ENCODE peak calls at places on chromosomes 4 and X, in six cellular contexts. D, V, G, A, J and F are unnamed samples.

GRCh38 chr4:44916406-44916805 is 190.1 kb upstream of the GNPDA2 start:
- DNase-seq in D (no peak), V (no peak), G (no peak), A (no peak), J (no peak), F (no peak)

GRCh38 chr4:21775703-21776102 is 172.9 kb downstream of the KCNIP4 start:
- DNase-seq in D (no peak), V (no peak), G (no peak), A (no peak), J (no peak), F (no peak)

GRCh38 chrX:21355831-21356230 is 18.4 kb upstream of the CNKSR2 start:
- DNase-seq in D (no peak), V (no peak), G (no peak), A (no peak), J (no peak), F (no peak)

GRCh38 chrX:5730561-5730960 is 498.1 kb downstream of the NLGN4X start:
- DNase-seq in D (no peak), V (no peak), G (no peak), A (no peak), J (no peak), F (no peak)

GRCh38 chrX:42759881-42760280 is 18.1 kb downstream of the PPP1R2C start:
- DNase-seq in D (no peak), V (no peak), G (no peak), A (no peak), J (no peak), F (no peak)

GRCh38 chr4:895596-895995 is 36.5 kb downstream of the GAK start:
- DNase-seq in D (no peak), V (no peak), G (no peak), A (no peak), J (no peak), F (no peak)

GRCh38 chrX:97740886-97741285 is 857.2 kb downstream of the RPA4 start:
- DNase-seq in D (no peak), V (no peak), G (no peak), A (no peak), J (no peak), F (no peak)

GRCh38 chrX:153408871-153409351 is 2.4 kb upstream of the ZFP92 start:
- DNase-seq in D (no peak), V (no peak), G (no peak), A (no peak), J (no peak), F (no peak)

GRCh38 chr4:73669410-73670183 is 49.4 kb upstream of the RASSF6 start:
- DNase-seq in D (no peak), V (no peak), G (no peak), A (no peak), J (no peak), F (no peak)

GRCh38 chrX:37712458-37712857 is 26.9 kb downstream of the XK start:
- DNase-seq in D (no peak), V (no peak), G (no peak), A (no peak), J (no peak), F (no peak)

GRCh38 chr4:36244257-36245084 is at the start of gene ARAP2:
- DNase-seq in D (peak; percentile 19), V (no peak), G (no peak), A (no peak), J (peak; percentile 5), F (peak; percentile 15)

GRCh38 chr4:138702471-138702870 is 313.1 kb upstream of the NOCT start:
- DNase-seq in D (no peak), V (no peak), G (no peak), A (no peak), J (no peak), F (no peak)

GRCh38 chr4:162706051-162706450 is 460.6 kb downstream of the NAF1 start:
- DNase-seq in D (no peak), V (no peak), G (no peak), A (no peak), J (no peak), F (no peak)

GRCh38 chr4:141851246-141851891 is 215.0 kb downstream of the IL15 start:
- DNase-seq in D (no peak), V (no peak), G (no peak), A (no peak), J (no peak), F (no peak)

GRCh38 chrX:54248309-54248708 is 65.3 kb upstream of the FAM120C start:
- DNase-seq in D (no peak), V (peak; percentile 12), G (no peak), A (no peak), J (peak; percentile 4), F (peak; percentile 48)

GRCh38 chrX:83508006-83508405 is at the start of gene POU3F4:
- DNase-seq in D (no peak), V (no peak), G (no peak), A (no peak), J (no peak), F (no peak)

GRCh38 chr4:25970691-25971427 is 56.8 kb downstream of the SMIM20 start:
- DNase-seq in D (no peak), V (peak; percentile 28), G (no peak), A (no peak), J (no peak), F (no peak)

GRCh38 chr4:25966171-25966570 is 52.2 kb downstream of the SMIM20 start:
- DNase-seq in D (no peak), V (no peak), G (no peak), A (no peak), J (no peak), F (no peak)

GRCh38 chr4:25969374-25969773 is 55.4 kb downstream of the SMIM20 start:
- DNase-seq in D (no peak), V (no peak), G (no peak), A (no peak), J (peak; percentile 23), F (no peak)

GRCh38 chr4:25973346-25973745 is 59.3 kb downstream of the SMIM20 start:
- DNase-seq in D (no peak), V (no peak), G (no peak), A (no peak), J (no peak), F (no peak)

GRCh38 chr4:25970241-25970675 is 56.2 kb downstream of the SMIM20 start:
- DNase-seq in D (no peak), V (no peak), G (no peak), A (no peak), J (no peak), F (no peak)
- TF ChIP-seq CHD2 in D (no peak), V (no peak), G (no peak), A (no peak), J (no peak), F (no peak)

GRCh38 chr4:41141910-41142309 is 72.4 kb downstream of the APBB2 start:
- DNase-seq in D (no peak), V (no peak), G (no peak), A (no peak), J (no peak), F (no peak)
- TF ChIP-seq CHD2 in D (no peak), V (no peak), G (no peak), A (no peak), J (no peak), F (no peak)

DNA sequence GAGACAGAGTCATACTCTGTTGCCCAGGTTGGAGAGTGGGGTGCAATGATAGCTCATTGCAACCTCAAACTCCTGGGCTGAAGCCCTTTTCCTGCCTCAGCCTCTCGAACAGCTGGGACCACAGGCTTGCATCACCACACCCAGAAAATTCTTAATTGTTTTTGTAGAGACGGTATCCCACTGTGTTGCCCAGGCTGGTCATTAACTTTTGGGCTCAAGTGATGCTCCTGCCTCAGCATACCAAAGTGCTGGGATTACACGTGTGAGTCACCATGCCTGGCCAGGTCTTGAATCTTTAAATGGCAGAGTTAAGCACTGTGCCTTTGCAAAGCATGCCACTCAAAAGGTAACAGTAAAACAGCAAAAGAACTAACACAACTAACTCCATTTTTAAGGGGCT is 28.6 kb upstream of the BBS12 start:
- DNase-seq in D (no peak), V (no peak), G (no peak), A (no peak), J (no peak), F (no peak)
- TF ChIP-seq CHD2 in D (no peak), V (no peak), G (no peak), A (no peak), J (no peak), F (no peak)

DNA sequence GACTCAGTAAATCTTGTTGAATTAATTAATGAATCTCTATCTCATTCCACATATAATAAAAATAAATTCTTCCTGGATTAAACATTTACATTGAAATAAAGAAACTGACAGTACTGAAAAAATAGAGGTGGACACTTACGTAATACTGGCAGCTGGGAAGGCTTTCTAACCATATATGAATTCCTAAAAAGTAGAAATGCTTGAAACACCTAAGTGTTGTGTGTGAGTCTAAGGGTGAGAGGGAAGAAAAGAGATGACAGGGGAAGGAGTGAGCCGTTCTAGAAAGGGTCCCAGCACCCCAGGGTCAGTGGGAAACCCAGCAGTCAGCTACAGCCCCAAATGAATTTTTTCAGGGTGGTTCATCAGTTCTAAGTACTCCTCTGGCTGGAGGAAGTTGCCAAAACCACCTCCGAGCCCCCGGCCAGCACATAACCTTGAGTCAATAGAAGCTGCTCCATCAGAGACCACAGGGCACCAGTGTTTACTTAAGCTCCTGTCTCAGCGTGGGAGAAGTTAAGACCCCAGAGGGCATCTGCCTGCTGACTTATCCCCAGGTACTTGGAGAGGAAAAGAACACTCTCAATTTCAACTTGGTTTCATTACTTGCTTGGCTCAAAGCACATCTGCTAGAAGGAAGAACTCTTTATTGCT is 18.3 kb downstream of the GAB3 start:
- DNase-seq in D (no peak), V (no peak), G (no peak), A (no peak), J (no peak), F (no peak)
- TF ChIP-seq CHD2 in D (no peak), V (no peak), G (no peak), A (no peak), J (no peak), F (no peak)

DNA sequence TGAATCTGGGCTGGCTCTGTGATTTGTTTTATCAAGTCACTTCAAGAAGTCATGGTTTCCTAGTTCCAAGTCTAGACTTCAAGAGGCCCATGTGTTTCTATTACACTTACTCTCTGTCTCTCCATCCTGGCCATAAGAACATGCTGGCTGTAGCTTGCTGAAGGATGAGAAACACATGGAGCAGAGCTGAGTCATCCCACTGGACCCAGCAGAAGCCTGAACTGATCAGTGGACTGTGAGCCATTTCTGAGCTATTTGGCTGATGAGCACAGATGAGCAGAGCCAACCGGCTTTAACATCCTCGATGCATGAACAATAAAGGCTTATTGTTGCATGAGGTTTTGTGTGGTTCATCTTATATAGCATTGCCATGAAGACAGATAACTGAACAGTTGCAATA is 290.6 kb upstream of the BOD1L1 start:
- DNase-seq in D (no peak), V (peak; percentile 9), G (no peak), A (no peak), J (no peak), F (peak; percentile 63)
- TF ChIP-seq CHD2 in D (no peak), V (no peak), G (no peak), A (no peak), J (no peak), F (no peak)

GRCh38 chrX:66654411-66654810 is 15.5 kb upstream of the EDA2R start:
- DNase-seq in D (no peak), V (no peak), G (no peak), A (no peak), J (no peak), F (no peak)
- TF ChIP-seq CHD2 in D (no peak), V (no peak), G (no peak), A (no peak), J (no peak), F (no peak)

DNA sequence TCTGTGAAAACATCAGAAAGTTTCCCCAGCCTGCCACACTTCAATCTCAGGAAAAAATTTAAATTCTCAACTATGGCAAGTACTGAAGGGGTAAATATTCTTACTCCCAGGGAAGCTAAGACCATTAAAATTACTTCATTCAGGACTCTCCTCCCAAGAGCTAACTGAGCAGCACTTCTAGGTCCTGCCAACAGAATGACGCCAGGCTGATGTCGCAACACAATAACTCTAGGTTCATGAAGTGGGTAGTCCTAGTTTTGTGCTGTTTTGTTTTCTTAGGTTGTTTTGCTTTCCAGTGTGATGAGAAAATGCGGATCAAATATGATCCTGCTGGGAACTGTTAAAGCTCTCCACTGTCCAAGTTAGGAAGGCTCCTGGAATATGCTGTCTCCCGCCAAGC is 180.0 kb downstream of the NKX6-1 start:
- DNase-seq in D (no peak), V (no peak), G (no peak), A (no peak), J (no peak), F (no peak)
- TF ChIP-seq CHD2 in D (no peak), V (no peak), G (no peak), A (no peak), J (no peak), F (no peak)